ENCODE peak calls at places on chromosomes 3 and 15, in eight cellular contexts. H is NB4, W is KG1, I is cardiac fibroblast, K is T47D, N is heart left ventricle, Q is fibroblast of the aortic adventitia, J is iPS-NIHi11. G is an unnamed sample.

GRCh38 chr15:55823191-55823670 is 80.3 kb upstream of the PRTG start:
- DNase-seq in H (no peak), W (no peak), I (peak; percentile 73), K (no peak), N (no peak), Q (peak; percentile 93), J (no peak), G (peak; percentile 93)

GRCh38 chr3:62392893-62393292 is 19.5 kb upstream of the FEZF2 start:
- DNase-seq in H (no peak), W (no peak), I (no peak), K (no peak), N (no peak), Q (no peak), J (no peak), G (no peak)

GRCh38 chr15:87827126-87827525 is 429.4 kb downstream of the NTRK3 start:
- DNase-seq in H (no peak), W (no peak), I (peak; percentile 52), K (no peak), N (no peak), Q (peak; percentile 45), J (no peak), G (peak; percentile 71)

GRCh38 chr3:140429791-140430190 is 248.1 kb upstream of the TRIM42 start:
- DNase-seq in H (no peak), W (no peak), I (no peak), K (no peak), N (no peak), Q (no peak), J (no peak), G (no peak)

GRCh38 chr3:17974206-17974841 is 231.9 kb upstream of the TBC1D5 start:
- DNase-seq in H (peak; percentile 54), W (no peak), I (peak; percentile 27), K (peak; percentile 67), N (no peak), Q (peak; percentile 7), J (no peak), G (peak; percentile 21)

GRCh38 chr3:149621218-149622005 is 36.4 kb downstream of the WWTR1 start:
- DNase-seq in H (peak; percentile 40), W (peak; percentile 30), I (peak; percentile 90), K (no peak), N (no peak), Q (peak; percentile 94), J (no peak), G (peak; percentile 92)

GRCh38 chr15:90300988-90301715 is 35.7 kb downstream of the NGRN start:
- DNase-seq in H (peak; percentile 73), W (no peak), I (peak; percentile 65), K (peak; percentile 77), N (peak; percentile 77), Q (peak; percentile 33), J (peak; percentile 59), G (peak; percentile 65)

GRCh38 chr3:99869621-99870020 is 52.0 kb downstream of the CMSS1 start:
- DNase-seq in H (no peak), W (no peak), I (no peak), K (no peak), N (no peak), Q (no peak), J (no peak), G (peak; percentile 87)

GRCh38 chr3:133887951-133888703 is 7.6 kb downstream of the RAB6B start:
- DNase-seq in H (peak; percentile 91), W (no peak), I (no peak), K (no peak), N (no peak), Q (no peak), J (no peak), G (peak; percentile 23)